ENCODE peak calls at places on chromosomes 1 and 21, in four cellular contexts. E is mammary epithelial cell, P is pancreas, R is lower lobe of right lung. A is an unnamed sample.

GRCh38 chr1:234925440-234926251 is 203.0 kb downstream of the TOMM20 start:
- DNase-seq in E (peak), P (no peak), R (no peak), A (no peak)

GRCh38 chr1:29901618-29902017 is 665.3 kb downstream of the PTPRU start:
- DNase-seq in R (no peak), E (no peak), P (no peak), A (no peak)

GRCh38 chr1:152109998-152110294 is 5.3 kb downstream of the TCHH start:
- DNase-seq in E (no peak), P (no peak), R (no peak), A (no peak)

GRCh38 chr1:58898739-58899580 is 115.1 kb upstream of the JUN start:
- DNase-seq in E (no peak), R (peak), P (no peak), A (no peak)

GRCh38 chr1:204130178-204130577 is 21.7 kb downstream of the ETNK2 start:
- DNase-seq in E (no peak), R (no peak), P (peak), A (no peak)

GRCh38 chr1:41583658-41584570 is 99.4 kb upstream of the EDN2 start:
- DNase-seq in R (no peak), P (no peak), E (no peak), A (no peak)

GRCh38 chr21:41924355-41924754 is 29.5 kb downstream of the C2CD2 start:
- DNase-seq in P (no peak), R (no peak), E (no peak), A (no peak)

GRCh38 chr1:41045740-41046139 is 24.2 kb upstream of the SLFNL1 start:
- DNase-seq in P (no peak), E (peak), R (no peak), A (no peak)

GRCh38 chr1:87226341-87226760 is 102.3 kb upstream of the LMO4 start:
- DNase-seq in E (peak), P (no peak), R (peak), A (no peak)

GRCh38 chr1:204818998-204819397 is 51.7 kb upstream of the NFASC start:
- DNase-seq in E (no peak), P (no peak), R (no peak), A (no peak)

GRCh38 chr1:243230914-243231313 is 24.2 kb downstream of the CEP170 start:
- DNase-seq in E (peak), P (no peak), R (no peak), A (no peak)

GRCh38 chr1:235158680-235159079 is 2.4 kb downstream of the RBM34 start:
- DNase-seq in E (no peak), P (no peak), R (no peak), A (no peak)

GRCh38 chr1:115189814-115190541 is 100.7 kb upstream of the TSPAN2 start:
- DNase-seq in P (no peak), R (no peak), E (peak), A (no peak)

GRCh38 chr1:20089328-20090077 is 19.5 kb downstream of the PLA2G5 start:
- DNase-seq in E (peak), P (no peak), R (no peak), A (no peak)

GRCh38 chr1:2583331-2583791 is 3.2 kb upstream of the PRXL2B start:
- DNase-seq in E (no peak), P (no peak), R (no peak), A (no peak)
- H3K27ac ChIP-seq in E (no peak), P (no peak), R (peak), A (no peak)

GRCh38 chr1:187129132-187129531 is 300.4 kb downstream of the PLA2G4A start:
- DNase-seq in E (no peak), R (no peak), P (no peak), A (no peak)
- H3K27ac ChIP-seq in E (no peak), R (no peak), P (no peak), A (no peak)

DNA sequence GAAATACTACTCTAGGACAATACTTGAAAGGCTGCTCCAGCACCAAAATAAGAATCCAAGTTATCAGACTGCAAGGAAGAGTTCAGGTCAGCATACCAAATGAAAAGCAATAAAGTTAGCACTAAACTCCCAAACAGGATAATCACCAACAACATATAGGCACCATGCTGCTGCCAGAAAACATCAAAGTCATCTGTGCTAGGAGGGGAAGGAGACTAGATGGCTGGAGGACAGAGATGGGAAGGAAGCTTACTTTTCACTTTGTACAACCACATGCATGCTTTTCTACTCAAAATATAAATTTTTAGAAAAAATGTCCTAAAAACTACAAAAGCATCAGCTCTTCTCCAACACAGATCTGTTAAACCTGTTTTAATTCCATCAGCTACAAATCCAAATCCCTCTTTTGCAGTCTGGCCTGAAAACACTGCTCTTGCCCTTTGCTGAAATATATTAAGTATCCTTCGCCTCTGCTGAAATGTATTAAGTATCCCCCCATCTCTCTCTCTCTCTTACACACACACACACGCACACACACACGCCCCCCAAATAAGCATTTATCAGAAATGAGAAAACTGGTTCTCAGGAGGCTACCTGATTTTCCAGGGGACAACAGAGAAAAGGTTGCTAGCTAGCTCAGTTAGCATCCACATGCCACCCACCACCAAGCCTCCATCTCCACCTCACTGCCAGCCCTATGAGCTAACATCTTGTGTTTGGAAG is 1.5 kb downstream of the GATAD2B start:
- DNase-seq in R (no peak), E (no peak), P (no peak), A (no peak)
- H3K27ac ChIP-seq in R (peak), E (peak), P (no peak), A (peak)

DNA sequence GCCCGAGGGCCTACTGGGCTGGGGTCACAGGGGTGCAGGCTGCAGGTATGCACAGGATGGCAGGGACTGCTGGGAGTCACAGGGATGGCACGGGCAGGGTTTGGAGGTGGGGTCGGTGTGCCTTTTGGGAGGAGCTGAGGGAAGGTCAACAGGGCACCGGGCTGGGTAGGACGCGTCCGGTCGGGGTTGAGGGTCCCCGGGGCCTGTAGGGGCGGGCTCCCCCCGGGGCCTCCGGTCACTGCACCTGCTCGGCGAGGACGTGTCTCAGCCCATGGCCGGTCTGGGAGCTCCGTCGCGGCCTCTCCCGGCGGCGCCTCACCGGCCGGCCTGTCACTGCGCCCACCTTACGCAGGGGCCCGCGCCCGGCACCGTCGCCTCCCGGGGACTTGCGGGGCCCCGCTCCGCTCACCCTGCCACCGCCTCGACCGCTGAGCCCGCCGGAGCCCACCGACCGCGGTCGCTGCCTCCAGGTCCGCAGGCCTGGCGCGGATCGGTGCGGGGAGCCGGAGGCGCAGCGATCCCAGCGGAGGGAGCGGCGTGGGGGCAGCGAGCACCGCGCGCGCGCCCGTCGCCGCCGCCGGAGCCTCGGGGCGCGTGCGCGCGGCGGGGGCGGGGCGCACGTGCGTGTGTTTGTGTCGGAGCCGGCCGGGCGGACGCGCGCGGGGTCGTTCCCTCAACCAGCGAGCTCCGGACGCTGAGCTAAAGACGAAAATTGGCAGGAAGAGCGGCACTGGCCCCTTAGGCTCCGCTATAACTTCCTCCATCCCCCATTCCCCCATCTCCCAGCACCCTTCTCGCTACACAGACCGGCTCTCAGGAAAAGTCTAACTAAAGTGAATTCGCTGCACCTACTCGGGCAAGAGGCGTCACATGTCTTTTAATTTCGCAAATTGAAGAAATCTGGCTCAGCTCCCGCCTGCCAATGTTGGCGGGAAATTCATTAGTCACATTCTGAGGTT is at the start of gene AMIGO1:
- DNase-seq in E (peak), R (peak), P (peak), A (peak)
- H3K27ac ChIP-seq in E (no peak), R (peak), P (no peak), A (peak)

GRCh38 chr1:33047839-33048305 is 11.2 kb upstream of the AK2 start:
- DNase-seq in R (no peak), E (peak), P (no peak), A (no peak)

GRCh38 chr1:33047290-33047689 is 10.6 kb upstream of the AK2 start:
- DNase-seq in P (no peak), R (no peak), E (no peak), A (no peak)

GRCh38 chr1:33048426-33048825 is 11.7 kb upstream of the AK2 start:
- DNase-seq in P (no peak), R (no peak), E (no peak), A (no peak)

GRCh38 chr1:33049381-33049780 is 12.7 kb upstream of the AK2 start:
- DNase-seq in E (peak), P (no peak), R (no peak), A (no peak)

DNA sequence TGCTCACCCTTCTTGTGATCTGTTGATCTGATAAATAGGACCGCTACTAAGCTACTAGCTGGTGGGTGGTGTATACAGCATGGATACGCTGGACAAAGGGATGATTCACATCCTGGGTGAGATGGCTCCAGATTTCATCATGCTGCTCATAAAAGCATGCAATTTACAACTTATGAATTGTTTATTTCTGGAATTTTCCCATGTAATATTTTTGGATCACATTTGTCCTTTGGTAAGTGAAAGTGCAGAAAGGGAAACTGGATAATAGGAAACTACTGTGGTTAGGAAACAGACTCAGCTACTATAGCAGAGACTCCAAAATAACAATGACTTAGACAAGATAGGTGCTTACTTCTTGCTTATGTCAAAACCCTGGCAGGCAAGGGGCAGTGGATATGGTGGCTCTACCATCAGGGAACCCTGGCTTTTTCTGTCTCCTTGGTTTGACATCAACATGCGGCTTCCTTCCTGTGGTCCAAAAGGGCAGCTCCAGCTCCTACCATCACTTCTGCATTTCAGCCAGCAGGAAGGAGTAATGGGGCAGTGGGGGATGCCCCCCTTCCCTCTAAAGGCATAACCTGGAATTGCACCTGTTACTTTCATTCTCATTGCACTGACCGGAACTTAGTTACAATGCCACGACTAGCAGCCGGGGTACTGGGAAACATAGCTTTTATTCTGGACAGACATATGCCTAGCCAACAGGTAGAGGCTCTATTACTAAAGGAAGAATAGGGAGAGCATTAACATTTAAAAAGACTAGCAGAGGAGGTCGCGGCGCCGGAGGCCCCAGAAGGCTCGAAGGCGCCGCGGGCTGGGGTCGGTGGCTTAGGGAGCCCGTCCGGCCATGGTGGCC is 13.8 kb upstream of the AK2 start:
- DNase-seq in E (peak), R (no peak), P (no peak), A (no peak)
- H3K27ac ChIP-seq in E (peak), R (no peak), P (no peak), A (peak)

DNA sequence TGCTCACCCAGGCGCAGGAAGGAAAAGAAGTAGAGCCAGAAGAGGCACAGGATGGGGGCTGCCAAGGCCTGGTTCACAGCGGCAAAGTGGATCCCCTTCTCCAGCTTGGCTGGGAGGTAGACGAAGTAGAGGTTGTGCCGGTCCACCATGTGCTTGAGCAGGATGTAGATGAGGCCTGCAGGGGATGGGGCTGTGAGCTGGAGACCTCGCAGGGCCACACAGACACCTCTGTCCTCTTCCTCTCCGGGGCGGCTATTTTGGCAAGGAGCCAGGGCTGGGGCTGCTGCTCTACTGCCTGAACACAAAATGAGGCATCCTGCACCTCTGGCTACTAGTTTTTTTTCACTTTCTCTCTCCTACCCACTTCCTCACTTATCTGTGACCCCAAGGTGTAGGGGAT is 32.3 kb downstream of the TMEM63A start:
- DNase-seq in P (peak), R (no peak), E (no peak), A (peak)
- H3K27ac ChIP-seq in P (no peak), R (peak), E (no peak), A (peak)

GRCh38 chr1:161218301-161219077 is 3.4 kb downstream of the FCER1G start:
- DNase-seq in P (no peak), R (no peak), E (no peak), A (no peak)

GRCh38 chr1:161216945-161217712 is 2.0 kb downstream of the FCER1G start:
- DNase-seq in E (no peak), P (no peak), R (peak), A (no peak)

GRCh38 chr1:161214374-161214773 is 721 bp upstream of the FCER1G start:
- DNase-seq in R (no peak), E (no peak), P (no peak), A (no peak)

GRCh38 chr1:161217831-161218230 is 2.7 kb downstream of the FCER1G start:
- DNase-seq in R (no peak), E (no peak), P (no peak), A (no peak)

DNA sequence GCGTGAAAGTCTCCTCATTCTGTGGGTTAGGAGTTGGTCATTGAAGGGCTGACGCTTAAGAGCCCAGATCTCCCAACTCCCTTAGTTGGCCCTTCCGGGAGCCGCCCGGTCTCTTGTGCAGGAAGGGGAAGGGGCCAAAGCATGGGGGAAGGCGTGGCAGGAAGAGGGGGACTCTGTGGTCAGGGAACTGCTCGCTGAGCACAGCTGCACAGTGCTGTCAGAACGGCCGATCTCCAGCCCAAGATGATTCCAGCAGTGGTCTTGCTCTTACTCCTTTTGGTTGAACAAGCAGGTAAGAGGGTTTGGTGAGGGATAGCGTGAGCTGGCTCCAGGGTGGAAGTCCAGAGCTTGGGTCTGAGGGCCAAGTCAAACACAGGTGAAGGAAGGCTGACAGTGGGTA is at the start of gene FCER1G:
- DNase-seq in P (no peak), E (no peak), R (peak), A (peak)
- H3K27ac ChIP-seq in P (no peak), E (no peak), R (peak), A (peak)

DNA sequence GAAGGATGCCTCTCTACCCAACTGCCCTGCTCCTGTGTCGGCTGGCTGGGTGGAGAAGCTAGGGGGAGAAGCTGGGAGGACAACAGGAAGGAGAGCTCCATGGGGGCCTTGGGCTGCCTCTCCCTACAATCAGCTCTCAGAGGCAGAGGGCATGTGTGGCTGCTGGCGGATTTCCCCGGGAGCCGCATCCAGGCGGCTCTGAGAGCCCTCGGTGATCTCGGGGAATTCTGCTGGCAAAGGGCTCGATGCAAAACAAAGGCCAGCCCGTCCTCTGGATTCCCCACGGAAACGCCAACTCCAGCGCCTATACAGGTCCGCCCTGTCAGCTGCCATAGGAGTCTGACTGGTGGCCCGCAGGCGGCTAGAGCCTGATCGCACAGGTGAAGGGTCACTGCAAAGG is 26.4 kb upstream of the EVA1B start:
- DNase-seq in R (no peak), P (no peak), E (peak), A (no peak)
- H3K27ac ChIP-seq in R (peak), P (no peak), E (peak), A (no peak)

DNA sequence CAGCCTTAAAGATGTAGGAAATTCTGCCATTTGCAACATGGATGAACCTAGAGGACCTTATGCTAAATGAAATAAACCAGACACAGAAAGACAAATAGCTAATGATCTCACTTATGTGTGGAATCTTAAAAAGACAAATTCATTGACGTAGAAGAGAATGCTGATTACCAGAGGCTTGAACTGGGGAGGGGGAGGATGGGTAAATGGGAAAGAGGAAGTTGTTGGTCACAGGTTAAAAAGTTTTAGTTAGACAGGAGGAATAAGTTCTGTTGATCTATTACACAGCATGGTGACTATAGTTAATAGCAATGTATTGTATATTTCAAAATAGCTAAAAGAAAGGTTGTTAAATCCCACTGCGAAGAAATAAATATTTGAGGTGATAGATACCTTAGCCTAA is 62.8 kb downstream of the PKN2 start:
- DNase-seq in R (no peak), P (no peak), E (no peak), A (no peak)
- H3K27ac ChIP-seq in R (no peak), P (no peak), E (no peak), A (no peak)

DNA sequence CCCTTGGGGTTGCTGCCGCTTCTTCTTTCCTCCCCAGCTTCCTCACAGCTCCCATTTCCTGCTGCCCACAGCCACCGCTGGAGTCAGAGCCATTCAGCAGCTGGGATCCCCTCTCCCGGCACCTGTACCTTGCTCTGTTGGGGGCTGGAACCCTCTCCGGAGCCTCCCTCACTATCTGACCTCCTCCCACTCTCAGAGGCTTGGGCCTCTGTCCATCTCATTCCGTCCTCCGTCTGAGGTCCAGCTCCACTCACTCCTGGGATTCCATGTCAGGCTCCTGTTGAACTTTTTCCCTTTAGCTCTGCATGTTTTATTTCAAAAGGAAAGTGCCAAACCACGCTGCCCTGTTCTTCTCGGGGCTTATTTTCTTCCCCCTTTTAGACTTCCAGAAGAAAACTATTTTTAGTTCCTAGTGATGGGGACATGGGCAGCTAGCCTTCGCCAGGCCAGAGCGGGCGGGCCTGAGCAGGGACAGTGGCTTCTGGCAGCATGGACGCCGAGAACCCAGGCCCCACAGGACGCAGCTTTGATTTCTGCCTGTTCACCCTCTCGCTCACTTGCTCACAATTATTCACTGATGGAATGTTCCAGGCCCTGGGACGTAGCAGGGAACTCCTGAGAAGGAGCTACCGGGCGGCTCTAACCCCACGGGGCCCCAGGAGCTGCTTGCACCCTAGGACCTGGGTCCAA is 79.2 kb downstream of the ARHGEF10L start:
- DNase-seq in E (no peak), P (no peak), R (no peak), A (no peak)
- H3K27ac ChIP-seq in E (no peak), P (no peak), R (peak), A (peak)

A was measured in substantia nigra.